ENCODE peak calls at places on chromosomes 5 and 9, in six cellular contexts. K, F, R, V, G and C are unnamed samples.

GRCh38 chr5:120088831-120089230 is 375.3 kb upstream of the PRR16 start:
- DNase-seq in K (no peak), F (no peak), R (no peak), V (no peak), G (no peak), C (no peak)

GRCh38 chr5:96408841-96409458 is 24.1 kb downstream of the PCSK1 start:
- DNase-seq in K (no peak), F (peak), R (no peak), V (no peak), G (no peak), C (no peak)

GRCh38 chr9:112110094-112110772 is 64.9 kb downstream of the SUSD1 start:
- DNase-seq in K (no peak), F (no peak), R (no peak), V (no peak), G (no peak), C (no peak)

GRCh38 chr5:35309365-35310130 is 79.3 kb upstream of the PRLR start:
- DNase-seq in K (no peak), F (no peak), R (no peak), V (no peak), G (no peak), C (no peak)

GRCh38 chr9:98750396-98751060 is 41.8 kb upstream of the GABBR2 start:
- DNase-seq in K (no peak), F (no peak), R (no peak), V (no peak), G (no peak), C (no peak)

GRCh38 chr9:73165911-73166310 is 14.2 kb downstream of the ANXA1 start:
- DNase-seq in K (no peak), F (no peak), R (no peak), V (no peak), G (no peak), C (no peak)

GRCh38 chr9:89883401-89884341 is 278.9 kb downstream of the GADD45G start:
- DNase-seq in K (no peak), F (no peak), R (no peak), V (no peak), G (no peak), C (no peak)

GRCh38 chr9:100281069-100281468 is 71.7 kb downstream of the TEX10 start:
- DNase-seq in K (no peak), F (peak), R (no peak), V (no peak), G (no peak), C (no peak)

GRCh38 chr5:135322744-135323143 is 76.3 kb downstream of the MACROH2A1 start:
- DNase-seq in K (no peak), F (no peak), R (no peak), V (no peak), G (no peak), C (no peak)

GRCh38 chr5:14900661-14901461 is 29.3 kb upstream of the ANKH start:
- DNase-seq in K (no peak), F (peak), R (peak), V (peak), G (no peak), C (no peak)

GRCh38 chr9:124346347-124347163 is 68.7 kb downstream of the PSMB7 start:
- DNase-seq in K (no peak), F (no peak), R (no peak), V (peak), G (no peak), C (no peak)